ENCODE peak calls at places on chromosomes 11 and 22, in nine cellular contexts. N, Q, J, L, A, Y, D, T and K are unnamed samples. For H3K27me3, the result is how much of the 10 kb centered on the place peaks cover.

GRCh38 chr11:70495351-70496310 is 97.3 kb downstream of the CTTN start:
- DNase-seq in J (peak), L (no peak), N (peak), Y (peak), T (no peak), Q (no peak), A (no peak), D (no peak), K (no peak)

GRCh38 chr11:80167766-80168165 is 726.9 kb upstream of the TENM4 start:
- DNase-seq in N (no peak), L (no peak), Q (no peak), D (no peak), A (peak), T (no peak), J (no peak), Y (no peak), K (no peak)

GRCh38 chr11:16902979-16903378 is 111.2 kb downstream of the PLEKHA7 start:
- DNase-seq in J (no peak), Q (no peak), L (no peak), T (no peak), N (no peak), Y (no peak), D (no peak), A (no peak), K (no peak)

GRCh38 chr11:118930152-118930712 is 4.5 kb upstream of the BCL9L start:
- DNase-seq in A (peak), J (peak), Y (peak), T (peak), N (peak), Q (peak), D (peak), L (peak), K (peak)

GRCh38 chr11:26953770-26954392 is 40.0 kb upstream of the FIBIN start:
- DNase-seq in Q (no peak), N (no peak), D (no peak), Y (peak), A (no peak), J (no peak), L (no peak), T (no peak), K (no peak)

GRCh38 chr11:73145986-73146575 is 4.0 kb upstream of the FCHSD2 start:
- DNase-seq in J (no peak), T (no peak), D (peak), L (no peak), Q (no peak), A (no peak), N (no peak), Y (no peak), K (no peak)

GRCh38 chr11:20626279-20626678 is 26.9 kb downstream of the SLC6A5 start:
- DNase-seq in J (no peak), Y (no peak), D (no peak), Q (no peak), N (no peak), L (no peak), A (no peak), T (no peak), K (no peak)

GRCh38 chr11:132913295-132913694 is 619.0 kb downstream of the OPCML start:
- DNase-seq in J (no peak), L (no peak), A (no peak), D (no peak), T (no peak), Y (no peak), Q (no peak), N (no peak), K (no peak)

GRCh38 chr11:100328626-100329340 is 358.3 kb upstream of the ARHGAP42 start:
- DNase-seq in T (peak), A (peak), J (no peak), L (no peak), Y (no peak), N (no peak), Q (no peak), D (no peak), K (no peak)

GRCh38 chr22:19143967-19144400 is 467 bp downstream of the ESS2 start:
- DNase-seq in Q (no peak), N (no peak), Y (no peak), L (no peak), D (no peak), J (no peak), A (no peak), T (no peak), K (no peak)

GRCh38 chr22:23225724-23226496 is 45.6 kb downstream of the BCR start:
- DNase-seq in Q (no peak), T (no peak), J (peak), Y (no peak), N (peak), A (no peak), D (no peak), L (no peak), K (peak)

GRCh38 chr11:93743316-93743715 is 1.8 kb downstream of the C11orf54 start:
- DNase-seq in J (no peak), D (peak), L (peak), T (no peak), Y (no peak), N (no peak), Q (no peak), A (peak), K (peak)

GRCh38 chr11:93747122-93747521 is 5.7 kb downstream of the C11orf54 start:
- DNase-seq in Y (no peak), J (no peak), L (no peak), T (no peak), Q (no peak), N (no peak), A (no peak), D (no peak), K (no peak)

GRCh38 chr11:93741094-93741881 is at the start of the genes C11orf54 and TAF1D:
- DNase-seq in N (peak), J (peak), T (peak), L (peak), D (peak), Q (peak), A (peak), Y (peak), K (peak)

GRCh38 chr11:93741882-93742226 is 382 bp downstream of the C11orf54 start:
- DNase-seq in Y (no peak), T (peak), Q (no peak), J (no peak), A (peak), N (no peak), L (no peak), D (peak), K (peak)

DNA sequence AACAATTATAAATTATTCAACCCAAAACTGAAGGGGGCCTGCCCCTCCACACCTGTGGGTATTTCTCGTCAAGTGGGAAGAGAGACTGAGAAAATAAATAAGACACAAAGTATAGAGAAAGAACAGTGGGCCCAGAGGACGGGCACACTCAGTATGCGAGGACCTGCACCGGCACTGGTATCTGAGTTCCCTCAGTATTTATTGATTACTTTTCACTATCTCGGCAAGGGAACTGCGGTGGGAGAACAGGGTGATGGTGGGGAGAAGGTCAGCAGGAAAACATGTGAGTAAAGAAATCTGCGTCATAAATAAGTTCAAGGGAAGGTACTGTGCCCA is 3.2 kb downstream of the C11orf54 start:
- DNase-seq in T (no peak), Y (no peak), D (peak), A (no peak), N (no peak), L (no peak), Q (no peak), J (no peak), K (no peak)
- H3K4me3 ChIP-seq in T (no peak), Y (no peak), D (no peak), A (no peak), N (no peak), L (no peak), Q (no peak), J (peak), K (no peak)

DNA sequence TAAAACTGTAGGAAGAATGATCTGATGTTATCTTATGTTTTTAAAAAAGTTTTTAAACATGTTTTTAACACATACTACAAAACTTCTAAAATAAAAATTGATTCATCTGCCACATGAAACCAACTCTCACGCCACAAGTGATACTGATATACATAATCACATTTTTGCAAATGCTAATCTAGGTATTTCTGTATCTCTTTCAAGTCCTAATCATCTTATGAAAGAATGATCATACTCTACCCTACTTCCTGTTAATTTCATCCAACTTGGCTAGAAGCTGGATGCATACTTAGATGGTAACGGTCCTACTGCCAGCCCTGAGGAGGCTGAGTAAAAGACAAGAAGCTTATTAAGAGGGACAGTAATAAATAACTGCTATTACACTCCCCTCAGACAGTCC is 19.2 kb downstream of the THAP12 start:
- DNase-seq in J (no peak), A (no peak), T (no peak), L (no peak), Y (no peak), Q (no peak), N (no peak), D (no peak), K (no peak)
- H3K27me3 ChIP-seq in J (under half), A (under half), T (under half), L (under half), Y (under half), Q (under half), N (under half), D (under half), K (under half)

GRCh38 chr11:12845739-12846358 is 163.3 kb upstream of the RASSF10 start:
- DNase-seq in D (peak), Q (no peak), J (peak), Y (peak), A (peak), L (peak), T (peak), N (no peak), K (peak)

GRCh38 chr11:12840871-12841516 is 166.8 kb downstream of the TEAD1 start:
- DNase-seq in N (no peak), J (no peak), Q (no peak), Y (no peak), L (no peak), D (no peak), A (peak), T (no peak), K (no peak)

GRCh38 chr11:12841946-12842630 is 167.0 kb upstream of the RASSF10 start:
- DNase-seq in D (peak), Y (no peak), L (peak), A (peak), N (no peak), J (no peak), Q (no peak), T (peak), K (no peak)

GRCh38 chr11:12846766-12847615 is 162.1 kb upstream of the RASSF10 start:
- DNase-seq in A (no peak), Y (no peak), D (peak), L (no peak), N (no peak), T (no peak), J (no peak), Q (no peak), K (no peak)

DNA sequence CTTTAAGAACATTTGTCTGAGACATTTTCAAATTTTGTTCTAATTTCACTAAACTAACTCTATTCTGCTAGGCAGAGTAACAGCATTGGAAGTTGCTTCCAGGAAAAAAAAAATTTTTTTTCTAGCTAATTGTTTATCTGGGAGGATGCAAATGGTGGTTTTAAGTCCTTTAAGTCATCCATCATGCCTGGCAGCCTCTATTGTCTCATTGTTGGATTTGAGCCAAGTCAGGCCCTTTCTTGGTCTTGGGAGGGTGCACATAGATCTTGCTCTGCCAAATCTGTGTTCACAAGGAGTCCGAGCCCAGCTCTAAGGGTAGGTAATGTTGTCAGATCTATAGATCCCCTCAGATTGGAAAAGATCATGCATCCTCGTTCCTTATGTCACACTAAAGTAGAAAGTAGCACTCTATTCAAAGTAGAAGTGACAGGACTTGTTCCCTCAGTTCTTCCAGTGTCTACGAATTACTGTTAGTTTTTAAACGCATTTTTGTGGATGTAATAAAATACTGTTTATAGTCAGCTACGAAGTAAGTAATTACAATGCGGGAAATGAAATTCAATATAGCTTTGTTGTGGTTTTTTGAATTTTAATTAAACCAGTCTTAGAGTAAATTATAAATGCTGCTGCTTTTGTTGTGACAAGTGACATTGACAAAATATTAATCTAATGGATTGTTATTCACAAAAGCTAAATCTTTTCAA is 166.0 kb upstream of the RASSF10 start:
- DNase-seq in T (peak), Y (peak), D (no peak), A (peak), N (no peak), L (no peak), Q (no peak), J (no peak), K (no peak)
- H3K4me3 ChIP-seq in T (no peak), Y (peak), D (no peak), A (peak), N (no peak), L (no peak), Q (no peak), J (no peak), K (no peak)

GRCh38 chr11:93591247-93591898 is 48.2 kb upstream of the SMCO4 start:
- DNase-seq in L (no peak), D (no peak), N (no peak), J (no peak), Y (no peak), T (no peak), Q (peak), A (no peak), K (no peak)
- H3K27me3 ChIP-seq in L (under half), D (under half), N (under half), J (under half), Y (under half), T (under half), Q (under half), A (under half), K (under half)

GRCh38 chr22:45235101-45235777 is 5.5 kb downstream of the KIAA0930 start:
- DNase-seq in J (no peak), L (no peak), A (no peak), Y (no peak), N (peak), D (no peak), Q (no peak), T (no peak), K (no peak)

GRCh38 chr22:45237065-45237990 is 3.4 kb downstream of the KIAA0930 start:
- DNase-seq in A (no peak), J (no peak), N (no peak), T (no peak), Y (no peak), L (no peak), Q (no peak), D (no peak), K (no peak)

GRCh38 chr22:45233827-45234226 is 6.9 kb downstream of the KIAA0930 start:
- DNase-seq in L (no peak), N (no peak), Y (no peak), D (no peak), J (no peak), Q (no peak), T (peak), A (no peak), K (peak)

GRCh38 chr22:45233386-45233785 is 7.3 kb downstream of the KIAA0930 start:
- DNase-seq in Y (no peak), Q (no peak), L (no peak), N (peak), A (no peak), T (no peak), D (no peak), J (no peak), K (no peak)

DNA sequence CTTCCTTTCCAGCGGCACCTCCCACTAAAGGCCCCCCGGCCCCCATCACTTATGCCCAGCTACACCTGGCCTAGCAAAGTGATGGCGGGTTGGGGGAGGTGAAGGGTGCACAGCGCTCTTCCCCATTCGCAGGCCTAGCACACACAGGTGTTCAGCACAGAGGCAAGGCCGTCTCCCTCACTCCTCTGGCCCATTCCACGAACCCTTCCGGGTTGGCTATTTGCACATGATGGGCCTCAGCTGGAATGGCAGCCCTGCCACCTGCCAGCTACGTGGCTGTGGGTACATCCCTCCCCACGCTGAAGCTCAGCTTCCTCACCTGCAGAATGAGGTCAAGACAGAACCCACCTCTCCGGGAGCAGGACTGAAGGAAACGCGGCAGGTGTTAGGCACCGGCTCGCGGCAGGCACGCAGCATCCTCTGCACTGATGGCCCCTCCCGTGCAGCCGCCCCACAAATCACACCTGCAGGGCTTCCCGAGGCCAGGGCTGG is 4.8 kb downstream of the KIAA0930 start:
- DNase-seq in D (peak), J (no peak), Q (no peak), Y (no peak), A (no peak), L (no peak), N (peak), T (no peak), K (no peak)
- H3K4me3 ChIP-seq in D (no peak), J (no peak), Q (no peak), Y (no peak), A (no peak), L (no peak), N (no peak), T (no peak), K (no peak)

DNA sequence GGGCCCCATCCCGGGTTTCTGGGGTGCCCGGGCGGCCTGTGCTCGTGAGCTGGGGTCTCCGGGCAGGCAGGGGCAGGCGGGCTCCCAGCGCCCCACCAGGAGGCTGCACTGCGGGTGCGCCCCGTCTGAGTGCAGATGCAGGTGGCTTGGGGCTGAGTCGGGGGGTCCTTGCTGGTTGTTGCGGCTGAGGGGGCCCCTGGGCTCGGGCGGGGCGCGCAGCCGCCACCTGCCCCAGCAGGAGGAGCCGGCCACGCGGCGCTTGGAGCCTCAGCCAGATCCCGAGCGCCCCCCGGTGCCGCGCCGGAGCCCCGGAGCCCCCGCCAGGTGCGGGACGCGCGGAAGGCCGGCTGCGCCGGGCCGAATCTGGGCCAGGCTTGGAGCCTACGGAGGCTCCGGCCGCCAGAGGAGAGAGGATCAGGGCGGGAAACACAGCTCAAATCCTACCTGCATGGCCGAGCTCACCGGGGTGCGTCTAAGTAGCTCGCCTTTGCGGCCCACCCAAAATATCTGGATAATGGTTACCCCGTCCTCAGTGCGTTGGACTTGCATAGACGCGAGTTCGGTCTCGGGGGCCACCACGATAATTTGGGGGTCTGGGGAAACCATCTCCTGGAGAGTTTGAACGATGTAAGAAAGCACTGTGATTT is 625 bp upstream of the IGF2 start:
- DNase-seq in J (no peak), Y (peak), A (peak), L (peak), D (no peak), N (no peak), Q (no peak), T (peak), K (peak)
- H3K27me3 ChIP-seq in J (half or more), Y (under half), A (half or more), L (under half), D (under half), N (under half), Q (under half), T (under half), K (half or more)

DNA sequence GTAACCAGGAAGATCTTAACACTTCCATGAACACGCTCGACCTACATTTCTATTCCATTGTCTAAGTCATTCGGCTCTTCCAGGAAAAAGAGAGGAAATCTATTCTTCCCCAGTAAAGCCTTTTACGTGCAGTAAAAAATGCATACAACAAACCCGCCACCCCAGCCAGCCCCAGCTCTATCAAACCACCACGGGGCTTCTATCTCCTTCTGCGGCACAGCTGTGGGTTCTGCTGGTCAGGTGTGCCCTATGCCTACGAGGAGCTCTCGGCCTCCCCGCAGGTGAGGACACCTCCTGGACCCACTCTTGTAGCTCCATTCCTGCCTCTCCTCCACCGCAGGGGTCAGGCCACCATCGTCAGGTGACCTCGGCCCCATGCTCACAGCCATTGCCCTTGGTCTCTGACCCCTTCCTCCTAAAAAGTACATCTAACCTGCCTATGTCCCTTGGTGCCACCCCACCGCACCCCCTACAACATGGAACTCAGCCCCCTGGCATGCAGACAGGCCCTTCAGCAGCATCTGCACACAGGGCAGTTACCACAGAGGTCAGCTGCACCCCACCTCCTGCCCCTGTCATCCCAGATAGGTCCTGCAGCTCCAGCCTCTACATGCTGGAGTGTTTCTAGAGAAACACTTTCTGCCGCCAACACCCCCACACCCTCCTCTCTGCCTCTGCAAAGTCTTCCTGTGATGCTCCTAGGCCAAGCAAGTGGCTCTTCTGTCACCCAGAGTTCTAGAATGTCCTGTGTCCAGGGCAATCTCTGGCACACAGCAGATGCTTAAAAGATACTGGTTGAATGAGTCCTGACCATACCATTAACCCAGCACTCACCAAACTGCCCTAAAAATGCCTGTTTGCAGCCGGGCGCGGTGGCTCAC is 3.1 kb downstream of the DEAF1 start:
- DNase-seq in L (no peak), J (no peak), Y (no peak), D (no peak), Q (no peak), T (no peak), N (no peak), A (no peak), K (no peak)
- H3K4me3 ChIP-seq in L (no peak), J (no peak), Y (no peak), D (no peak), Q (no peak), T (no peak), N (no peak), A (no peak), K (no peak)